ENCODE peak calls at places on chromosomes 7 and 10, in seven cellular contexts. One of them, this sample, is unnamed.

GRCh38 chr10:3427846-3428442 is 255.4 kb upstream of the PITRM1 start:
- DNase-seq in GM23248: no peak
- DNase-seq in uterus: no peak
- DNase-seq in Karpas-422: no peak
- DNase-seq in AG04450: no peak
- DNase-seq in PC-9: no peak
- DNase-seq in spleen: no peak
- DNase-seq in this sample: no peak

GRCh38 chr10:28754930-28755718 is 77.8 kb downstream of the BAMBI start:
- DNase-seq in GM23248: no peak
- DNase-seq in uterus: no peak
- DNase-seq in Karpas-422: no peak
- DNase-seq in AG04450: peak
- DNase-seq in PC-9: no peak
- DNase-seq in spleen: no peak
- DNase-seq in this sample: no peak

GRCh38 chr10:114387784-114388183 is 16.5 kb downstream of the AFAP1L2 start:
- DNase-seq in GM23248: no peak
- DNase-seq in uterus: no peak
- DNase-seq in Karpas-422: no peak
- DNase-seq in AG04450: no peak
- DNase-seq in PC-9: no peak
- DNase-seq in spleen: no peak
- DNase-seq in this sample: no peak

GRCh38 chr10:78802406-78802805 is 266.4 kb upstream of the ZMIZ1 start:
- DNase-seq in GM23248: peak
- DNase-seq in uterus: no peak
- DNase-seq in Karpas-422: no peak
- DNase-seq in AG04450: no peak
- DNase-seq in PC-9: no peak
- DNase-seq in spleen: no peak
- DNase-seq in this sample: no peak

GRCh38 chr7:111077001-111077400 is 13.9 kb upstream of the LRRN3 start:
- DNase-seq in GM23248: no peak
- DNase-seq in uterus: no peak
- DNase-seq in Karpas-422: no peak
- DNase-seq in AG04450: no peak
- DNase-seq in PC-9: no peak
- DNase-seq in spleen: no peak
- DNase-seq in this sample: no peak

GRCh38 chr7:118153551-118154177 is 30.3 kb upstream of the LSM8 start:
- DNase-seq in GM23248: peak
- DNase-seq in uterus: no peak
- DNase-seq in Karpas-422: peak
- DNase-seq in AG04450: no peak
- DNase-seq in PC-9: peak
- DNase-seq in spleen: no peak
- DNase-seq in this sample: no peak

GRCh38 chr7:31084226-31084625 is 32.1 kb downstream of the ADCYAP1R1 start:
- DNase-seq in GM23248: no peak
- DNase-seq in uterus: no peak
- DNase-seq in Karpas-422: no peak
- DNase-seq in AG04450: no peak
- DNase-seq in PC-9: no peak
- DNase-seq in spleen: no peak
- DNase-seq in this sample: no peak

GRCh38 chr7:150874401-150875198 is 22.3 kb downstream of the AOC1 start:
- DNase-seq in GM23248: no peak
- DNase-seq in uterus: no peak
- DNase-seq in Karpas-422: no peak
- DNase-seq in AG04450: no peak
- DNase-seq in PC-9: no peak
- DNase-seq in spleen: no peak
- DNase-seq in this sample: no peak

GRCh38 chr10:14008648-14009072 is 322.1 kb downstream of the FRMD4A start:
- DNase-seq in GM23248: peak
- DNase-seq in uterus: no peak
- DNase-seq in Karpas-422: no peak
- DNase-seq in AG04450: no peak
- DNase-seq in PC-9: no peak
- DNase-seq in spleen: no peak
- DNase-seq in this sample: no peak

GRCh38 chr10:60446070-60446833 is 56.6 kb upstream of the ANK3 start:
- DNase-seq in GM23248: peak
- DNase-seq in uterus: no peak
- DNase-seq in Karpas-422: no peak
- DNase-seq in AG04450: no peak
- DNase-seq in PC-9: no peak
- DNase-seq in spleen: no peak
- DNase-seq in this sample: no peak

GRCh38 chr7:2804227-2804763 is 39.8 kb downstream of the GNA12 start:
- DNase-seq in GM23248: no peak
- DNase-seq in uterus: no peak
- DNase-seq in Karpas-422: no peak
- DNase-seq in AG04450: no peak
- DNase-seq in PC-9: no peak
- DNase-seq in spleen: peak
- DNase-seq in this sample: no peak

GRCh38 chr10:99569253-99569939 is 36.7 kb downstream of the NKX2-3 start:
- DNase-seq in GM23248: no peak
- DNase-seq in uterus: no peak
- DNase-seq in Karpas-422: no peak
- DNase-seq in AG04450: no peak
- DNase-seq in PC-9: no peak
- DNase-seq in spleen: no peak
- DNase-seq in this sample: no peak

GRCh38 chr7:139749545-139749944 is 28.3 kb downstream of the HIPK2 start:
- DNase-seq in GM23248: no peak
- DNase-seq in uterus: no peak
- DNase-seq in Karpas-422: no peak
- DNase-seq in AG04450: no peak
- DNase-seq in PC-9: no peak
- DNase-seq in spleen: no peak
- DNase-seq in this sample: no peak

GRCh38 chr7:112207106-112207592 is 654 bp downstream of the ZNF277 start:
- DNase-seq in GM23248: no peak
- DNase-seq in uterus: no peak
- DNase-seq in Karpas-422: peak
- DNase-seq in AG04450: no peak
- DNase-seq in PC-9: no peak
- DNase-seq in spleen: no peak
- DNase-seq in this sample: no peak

GRCh38 chr7:129713544-129713943 is 102.0 kb downstream of the NRF1 start:
- DNase-seq in GM23248: no peak
- DNase-seq in uterus: no peak
- DNase-seq in Karpas-422: no peak
- DNase-seq in AG04450: no peak
- DNase-seq in PC-9: no peak
- DNase-seq in spleen: no peak
- DNase-seq in this sample: no peak

GRCh38 chr7:106561657-106562411 is 99.1 kb downstream of the CCDC71L start:
- DNase-seq in GM23248: no peak
- DNase-seq in uterus: no peak
- DNase-seq in Karpas-422: no peak
- DNase-seq in AG04450: no peak
- DNase-seq in PC-9: no peak
- DNase-seq in spleen: no peak
- DNase-seq in this sample: no peak

GRCh38 chr10:57657164-57657765 is 610.4 kb downstream of the IPMK start:
- DNase-seq in GM23248: peak
- DNase-seq in uterus: peak
- DNase-seq in Karpas-422: peak
- DNase-seq in AG04450: no peak
- DNase-seq in PC-9: peak
- DNase-seq in spleen: no peak
- DNase-seq in this sample: peak

GRCh38 chr10:35214607-35215020 is 88.0 kb downstream of the CREM start:
- DNase-seq in GM23248: no peak
- DNase-seq in uterus: no peak
- DNase-seq in Karpas-422: no peak
- DNase-seq in AG04450: no peak
- DNase-seq in PC-9: no peak
- DNase-seq in spleen: no peak
- DNase-seq in this sample: no peak

GRCh38 chr10:128036746-128037542 is 89.3 kb downstream of the MKI67 start:
- DNase-seq in GM23248: peak
- DNase-seq in uterus: no peak
- DNase-seq in Karpas-422: no peak
- DNase-seq in AG04450: no peak
- DNase-seq in PC-9: peak
- DNase-seq in spleen: peak
- DNase-seq in this sample: no peak

GRCh38 chr10:48872234-48872633 is 67.4 kb downstream of the LRRC18 start:
- DNase-seq in GM23248: no peak
- DNase-seq in uterus: no peak
- DNase-seq in Karpas-422: peak
- DNase-seq in AG04450: no peak
- DNase-seq in PC-9: no peak
- DNase-seq in spleen: no peak
- DNase-seq in this sample: no peak

GRCh38 chr10:30160431-30160982 is 101.1 kb upstream of the JCAD start:
- DNase-seq in GM23248: no peak
- DNase-seq in uterus: no peak
- DNase-seq in Karpas-422: no peak
- DNase-seq in AG04450: no peak
- DNase-seq in PC-9: no peak
- DNase-seq in spleen: no peak
- DNase-seq in this sample: no peak

GRCh38 chr10:114762811-114763210 is 58.8 kb upstream of the FHIP2A start:
- DNase-seq in GM23248: no peak
- DNase-seq in uterus: no peak
- DNase-seq in Karpas-422: no peak
- DNase-seq in AG04450: no peak
- DNase-seq in PC-9: no peak
- DNase-seq in spleen: no peak
- DNase-seq in this sample: no peak

GRCh38 chr10:76202777-76203176 is 771.4 kb downstream of the LRMDA start:
- DNase-seq in GM23248: peak
- DNase-seq in uterus: no peak
- DNase-seq in Karpas-422: no peak
- DNase-seq in AG04450: peak
- DNase-seq in PC-9: no peak
- DNase-seq in spleen: no peak
- DNase-seq in this sample: no peak

GRCh38 chr7:55075464-55075971 is 56.7 kb downstream of the EGFR start:
- DNase-seq in GM23248: peak
- DNase-seq in uterus: peak
- DNase-seq in Karpas-422: no peak
- DNase-seq in AG04450: no peak
- DNase-seq in PC-9: no peak
- DNase-seq in spleen: no peak
- DNase-seq in this sample: no peak

GRCh38 chr10:124708246-124708779 is 35.9 kb downstream of the FAM53B start:
- DNase-seq in GM23248: no peak
- DNase-seq in uterus: no peak
- DNase-seq in Karpas-422: no peak
- DNase-seq in AG04450: no peak
- DNase-seq in PC-9: no peak
- DNase-seq in spleen: peak
- DNase-seq in this sample: no peak

GRCh38 chr10:31341552-31341951 is 22.5 kb downstream of the ZEB1 start:
- DNase-seq in GM23248: no peak
- DNase-seq in uterus: no peak
- DNase-seq in Karpas-422: no peak
- DNase-seq in AG04450: no peak
- DNase-seq in PC-9: no peak
- DNase-seq in spleen: no peak
- DNase-seq in this sample: no peak
- H3K4me3 ChIP-seq in GM23248: no peak
- H3K4me3 ChIP-seq in uterus: no peak
- H3K4me3 ChIP-seq in Karpas-422: no peak
- H3K4me3 ChIP-seq in AG04450: no peak
- H3K4me3 ChIP-seq in PC-9: no peak
- H3K4me3 ChIP-seq in spleen: no peak
- H3K4me3 ChIP-seq in this sample: no peak

DNA sequence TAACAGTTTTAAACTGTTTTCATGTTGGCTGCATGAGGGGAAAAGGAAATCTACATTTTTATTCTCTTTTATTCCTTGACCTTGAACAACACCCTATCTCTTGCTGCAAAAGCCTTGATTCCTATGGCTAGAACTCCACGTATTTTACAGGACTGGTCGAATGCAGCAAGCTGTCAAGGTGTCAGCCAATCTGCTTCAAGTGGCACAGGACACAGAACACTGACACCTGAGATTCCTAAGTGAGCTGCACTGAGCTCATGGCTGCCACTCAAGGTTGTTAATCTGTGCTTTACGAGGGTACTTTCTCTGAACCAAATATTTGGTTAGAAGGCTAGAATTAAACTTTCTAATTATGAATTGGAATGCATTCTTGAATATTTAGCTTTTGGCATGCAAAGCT is 349.7 kb upstream of the COBL start:
- DNase-seq in GM23248: no peak
- DNase-seq in uterus: no peak
- DNase-seq in Karpas-422: no peak
- DNase-seq in AG04450: no peak
- DNase-seq in PC-9: no peak
- DNase-seq in spleen: no peak
- DNase-seq in this sample: no peak
- H3K27ac ChIP-seq in GM23248: no peak
- H3K27ac ChIP-seq in uterus: no peak
- H3K27ac ChIP-seq in Karpas-422: no peak
- H3K27ac ChIP-seq in AG04450: no peak
- H3K27ac ChIP-seq in PC-9: no peak
- H3K27ac ChIP-seq in spleen: no peak
- H3K27ac ChIP-seq in this sample: no peak

GRCh38 chr10:24383681-24384106 is 174.8 kb downstream of the KIAA1217 start:
- DNase-seq in GM23248: peak
- DNase-seq in uterus: peak
- DNase-seq in Karpas-422: peak
- DNase-seq in AG04450: peak
- DNase-seq in PC-9: peak
- DNase-seq in spleen: no peak
- DNase-seq in this sample: peak

GRCh38 chr10:24382596-24382978 is 173.6 kb downstream of the KIAA1217 start:
- DNase-seq in GM23248: no peak
- DNase-seq in uterus: no peak
- DNase-seq in Karpas-422: no peak
- DNase-seq in AG04450: no peak
- DNase-seq in PC-9: no peak
- DNase-seq in spleen: no peak
- DNase-seq in this sample: no peak

GRCh38 chr10:24384954-24385353 is 176.0 kb downstream of the KIAA1217 start:
- DNase-seq in GM23248: no peak
- DNase-seq in uterus: no peak
- DNase-seq in Karpas-422: no peak
- DNase-seq in AG04450: no peak
- DNase-seq in PC-9: no peak
- DNase-seq in spleen: no peak
- DNase-seq in this sample: no peak

GRCh38 chr10:24382979-24383663 is 174.2 kb downstream of the KIAA1217 start:
- DNase-seq in GM23248: no peak
- DNase-seq in uterus: no peak
- DNase-seq in Karpas-422: no peak
- DNase-seq in AG04450: no peak
- DNase-seq in PC-9: no peak
- DNase-seq in spleen: no peak
- DNase-seq in this sample: no peak

GRCh38 chr10:24385776-24386175 is 176.8 kb downstream of the KIAA1217 start:
- DNase-seq in GM23248: no peak
- DNase-seq in uterus: no peak
- DNase-seq in Karpas-422: no peak
- DNase-seq in AG04450: no peak
- DNase-seq in PC-9: no peak
- DNase-seq in spleen: no peak
- DNase-seq in this sample: no peak
- H3K4me3 ChIP-seq in GM23248: no peak
- H3K4me3 ChIP-seq in uterus: no peak
- H3K4me3 ChIP-seq in Karpas-422: no peak
- H3K4me3 ChIP-seq in AG04450: no peak
- H3K4me3 ChIP-seq in PC-9: no peak
- H3K4me3 ChIP-seq in spleen: no peak
- H3K4me3 ChIP-seq in this sample: no peak

GRCh38 chr10:84329094-84329611 is 764 bp downstream of the CCSER2 start:
- DNase-seq in GM23248: peak
- DNase-seq in uterus: no peak
- DNase-seq in Karpas-422: peak
- DNase-seq in AG04450: no peak
- DNase-seq in PC-9: no peak
- DNase-seq in spleen: peak
- DNase-seq in this sample: no peak
- H3K27ac ChIP-seq in GM23248: peak
- H3K27ac ChIP-seq in uterus: peak
- H3K27ac ChIP-seq in Karpas-422: no peak
- H3K27ac ChIP-seq in AG04450: peak
- H3K27ac ChIP-seq in PC-9: peak
- H3K27ac ChIP-seq in spleen: peak
- H3K27ac ChIP-seq in this sample: no peak